ENCODE peak calls at places on chromosome 21, in five cellular contexts. R, C, F, D and S are unnamed samples.

GRCh38 chr21:39142972-39143371 is 40.3 kb downstream of the PSMG1 start:
- DNase-seq in R (no peak), C (no peak), F (no peak), D (no peak), S (no peak)

GRCh38 chr21:36744560-36745231 is 45.8 kb downstream of the SIM2 start:
- DNase-seq in R (no peak), C (no peak), F (no peak), D (no peak), S (no peak)

GRCh38 chr21:26032263-26032662 is 138.3 kb downstream of the APP start:
- DNase-seq in R (no peak), C (no peak), F (no peak), D (peak), S (no peak)

GRCh38 chr21:34986561-34987533 is 62.3 kb downstream of the RUNX1 start:
- DNase-seq in R (no peak), C (peak), F (peak), D (peak), S (peak)

GRCh38 chr21:29145354-29145782 is 14.9 kb downstream of the MAP3K7CL start:
- DNase-seq in R (no peak), C (peak), F (no peak), D (peak), S (no peak)

GRCh38 chr21:39386194-39386593 is 37.3 kb upstream of the HMGN1 start:
- DNase-seq in R (peak), C (no peak), F (no peak), D (no peak), S (no peak)

GRCh38 chr21:32921632-32922230 is 104.0 kb upstream of the OLIG2 start:
- DNase-seq in R (no peak), C (no peak), F (peak), D (peak), S (no peak)

GRCh38 chr21:34687065-34687464 is 18.3 kb downstream of the CLIC6 start:
- DNase-seq in R (no peak), C (no peak), F (no peak), D (no peak), S (no peak)

GRCh38 chr21:42695324-42696025 is 42.1 kb downstream of the PDE9A start:
- DNase-seq in R (no peak), C (no peak), F (no peak), D (peak), S (no peak)

GRCh38 chr21:33975548-33976081 is 60.0 kb upstream of the ATP5PO start:
- DNase-seq in R (no peak), C (no peak), F (peak), D (peak), S (peak)

GRCh38 chr21:14582934-14583628 is 37.0 kb upstream of the SAMSN1 start:
- DNase-seq in R (no peak), C (no peak), F (no peak), D (no peak), S (no peak)

DNA sequence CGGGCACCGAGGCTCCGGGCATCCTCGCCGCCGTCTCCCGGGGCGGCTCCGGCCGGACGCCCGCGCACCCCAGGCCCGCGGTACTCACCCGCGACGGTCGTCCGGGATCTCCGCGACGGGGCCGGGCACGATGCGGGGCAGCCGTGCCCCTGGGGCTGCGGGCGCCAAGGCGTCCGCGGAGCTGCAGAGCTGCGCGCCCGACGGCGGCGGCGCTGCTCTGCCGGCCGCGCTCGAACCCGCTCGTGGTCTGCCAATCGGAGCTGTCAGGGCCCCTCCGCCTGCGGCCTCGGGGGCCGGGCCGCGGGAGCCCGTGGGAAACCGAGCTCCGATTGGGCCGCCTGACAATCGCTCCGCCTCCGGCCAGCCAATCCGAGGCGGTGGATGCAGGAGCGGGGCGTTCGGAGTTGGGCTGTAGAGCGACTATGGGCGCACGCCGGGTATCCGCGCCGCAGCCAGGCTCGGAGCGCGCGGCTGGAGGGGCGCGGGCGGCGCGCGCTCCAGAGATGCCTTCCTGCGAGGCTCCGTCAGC is 100.6 kb upstream of the SOD1 start:
- DNase-seq in R (peak), C (peak), F (peak), D (peak), S (peak)
- H3K4me3 ChIP-seq in R (peak), C (peak), F (peak), D (peak), S (peak)

GRCh38 chr21:15743593-15743992 is 13.8 kb downstream of the USP25 start:
- DNase-seq in R (no peak), C (no peak), F (no peak), D (no peak), S (no peak)
- H3K4me3 ChIP-seq in R (no peak), C (no peak), F (no peak), D (no peak), S (no peak)

GRCh38 chr21:45477176-45478114 is 64.8 kb downstream of the SLC19A1 start:
- DNase-seq in R (no peak), C (no peak), F (no peak), D (no peak), S (no peak)
- H3K4me3 ChIP-seq in R (no peak), C (no peak), F (peak), D (no peak), S (no peak)

DNA sequence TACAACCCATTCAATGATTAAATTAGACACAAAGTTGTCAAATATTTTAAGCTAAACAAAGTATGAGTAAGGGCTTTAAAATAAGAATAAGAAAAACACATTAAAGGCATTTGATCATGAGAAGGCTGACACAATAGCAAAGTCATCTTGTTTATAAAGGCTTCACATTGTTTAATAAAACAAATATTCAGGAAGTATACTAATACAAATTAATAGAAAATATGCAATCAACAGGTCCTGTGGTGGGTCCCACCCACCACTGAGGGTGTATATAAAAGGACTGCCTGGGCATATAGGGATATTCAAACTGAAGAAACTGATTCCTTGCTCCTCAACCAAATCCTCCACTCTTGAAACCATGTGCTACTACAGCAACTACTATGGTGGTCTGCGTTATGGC is at the start of gene KRTAP20-2:
- DNase-seq in R (no peak), C (no peak), F (no peak), D (no peak), S (no peak)
- H3K4me3 ChIP-seq in R (no peak), C (no peak), F (no peak), D (no peak), S (no peak)